ENCODE peak calls at places on chromosomes 6 and 20, in eight cellular contexts. E is HL-60; Q is HCEC 1CT; P is NCI-H187; C is BE2C; W is activated naive CD4-positive, alpha-beta T cell treated with Interleukin-2 at 50 U/mL for 16 hours; Y is left ventricle myocardium inferior; H is T-helper 2 cell. B is an unnamed sample.

GRCh38 chr6:107075951-107076381 is 39.3 kb downstream of the BEND3 start:
- DNase-seq in E (no peak), Q (peak), P (no peak), C (no peak), W (no peak), Y (no peak), H (no peak), B (no peak)

GRCh38 chr6:147700436-147701209 is 192.1 kb downstream of the SAMD5 start:
- DNase-seq in E (no peak), Q (peak), P (no peak), C (no peak), W (no peak), Y (no peak), H (no peak), B (no peak)

GRCh38 chr6:110551088-110551487 is 74.7 kb upstream of the SLC22A16 start:
- DNase-seq in E (no peak), Q (no peak), P (no peak), C (no peak), W (no peak), Y (no peak), H (no peak), B (no peak)

GRCh38 chr6:105900120-105900937 is 185.8 kb upstream of the PRDM1 start:
- DNase-seq in E (no peak), Q (peak), P (no peak), C (no peak), W (peak), Y (no peak), H (no peak), B (no peak)

GRCh38 chr6:71124340-71124739 is 164.3 kb upstream of the OGFRL1 start:
- DNase-seq in E (no peak), Q (no peak), P (no peak), C (peak), W (no peak), Y (no peak), H (no peak), B (no peak)

GRCh38 chr20:31630187-31630790 is 7.4 kb upstream of the COX4I2 start:
- DNase-seq in E (peak), Q (no peak), P (no peak), C (no peak), W (no peak), Y (no peak), H (no peak), B (no peak)

GRCh38 chr20:63651942-63652191 is 1.4 kb downstream of the STMN3 start:
- DNase-seq in E (no peak), Q (no peak), P (no peak), C (no peak), W (peak), Y (no peak), H (no peak), B (no peak)

GRCh38 chr6:110041149-110041548 is 63.0 kb downstream of the GPR6 start:
- DNase-seq in E (no peak), Q (no peak), P (no peak), C (no peak), W (no peak), Y (no peak), H (no peak), B (no peak)

GRCh38 chr6:8192067-8192466 is 89.7 kb upstream of the EEF1E1 start:
- DNase-seq in E (no peak), Q (no peak), P (no peak), C (no peak), W (no peak), Y (no peak), H (no peak), B (no peak)

GRCh38 chr6:81816387-81816786 is 63.9 kb upstream of the TENT5A start:
- DNase-seq in E (no peak), Q (no peak), P (no peak), C (peak), W (no peak), Y (no peak), H (no peak), B (no peak)

GRCh38 chr20:36582322-36582721 is 8.9 kb downstream of the TGIF2 start:
- DNase-seq in E (no peak), Q (no peak), P (no peak), C (no peak), W (no peak), Y (no peak), H (no peak), B (no peak)

GRCh38 chr20:34644345-34644744 is 32.5 kb downstream of the PIGU start:
- DNase-seq in E (no peak), Q (no peak), P (no peak), C (no peak), W (no peak), Y (no peak), H (no peak), B (no peak)

B was measured in CD14-positive monocyte.